ENCODE peak calls at places on chromosomes 3 and 15, in four cellular contexts. K, O, L and M are unnamed samples.

GRCh38 chr15:101028772-101029438 is 109.7 kb downstream of the LRRK1 start:
- DNase-seq in K (no peak), O (no peak), L (no peak), M (no peak)

GRCh38 chr3:124092811-124093210 is 100.9 kb upstream of the ROPN1 start:
- DNase-seq in K (no peak), O (no peak), L (no peak), M (no peak)

GRCh38 chr3:111605493-111605892 is 10.3 kb upstream of the ZBED2 start:
- DNase-seq in K (no peak), O (no peak), L (no peak), M (no peak)

GRCh38 chr15:68629519-68630204 is 50.9 kb downstream of the CORO2B start:
- DNase-seq in K (no peak), O (no peak), L (no peak), M (no peak)

GRCh38 chr3:193704431-193704830 is 111.4 kb downstream of the OPA1 start:
- DNase-seq in K (no peak), O (no peak), L (no peak), M (no peak)

GRCh38 chr15:63277893-63278505 is 594 bp downstream of the APH1B start:
- DNase-seq in K (no peak), O (no peak), L (no peak), M (no peak)

GRCh38 chr3:55474213-55474632 is 12.9 kb downstream of the WNT5A start:
- DNase-seq in K (no peak), O (no peak), L (no peak), M (no peak)

GRCh38 chr15:98438326-98438725 is 210.0 kb upstream of the IGF1R start:
- DNase-seq in K (no peak), O (no peak), L (no peak), M (no peak)

GRCh38 chr15:95948371-95948770 is 382.1 kb upstream of the NR2F2 start:
- DNase-seq in K (no peak), O (no peak), L (no peak), M (no peak)

GRCh38 chr3:51282931-51283330 is 102.2 kb upstream of the MANF start:
- DNase-seq in K (no peak), O (peak; percentile 2), L (no peak), M (no peak)

GRCh38 chr3:149971403-149972075 is 844 bp upstream of the PFN2 start:
- DNase-seq in K (no peak), O (no peak), L (peak; percentile 49), M (no peak)

GRCh38 chr15:64452988-64453688 is 7.2 kb upstream of the ZNF609 start:
- DNase-seq in K (no peak), O (no peak), L (no peak), M (no peak)

GRCh38 chr15:70597056-70597603 is 166.2 kb downstream of the UACA start:
- DNase-seq in K (no peak), O (no peak), L (no peak), M (peak; percentile 65)

GRCh38 chr3:66395635-66396034 is 105.2 kb downstream of the LRIG1 start:
- DNase-seq in K (no peak), O (no peak), L (no peak), M (no peak)

GRCh38 chr3:82054849-82055248 is 293.4 kb upstream of the GBE1 start:
- DNase-seq in K (no peak), O (no peak), L (no peak), M (no peak)

GRCh38 chr15:73908030-73908821 is 18.0 kb upstream of the LOXL1 start:
- DNase-seq in K (peak; percentile 86), O (no peak), L (peak; percentile 32), M (peak; percentile 91)

GRCh38 chr3:136984837-136985236 is 27.1 kb downstream of the IL20RB start:
- DNase-seq in K (no peak), O (peak; percentile 76), L (no peak), M (no peak)

GRCh38 chr3:168249539-168250414 is 154.1 kb upstream of the GOLIM4 start:
- DNase-seq in K (peak; percentile 89), O (peak; percentile 16), L (peak; percentile 36), M (peak; percentile 90)

GRCh38 chr15:51793521-51793920 is 35.9 kb upstream of the TMOD3 start:
- DNase-seq in K (no peak), O (no peak), L (no peak), M (no peak)

GRCh38 chr3:94299741-94300140 is 236.9 kb downstream of the NSUN3 start:
- DNase-seq in K (no peak), O (no peak), L (no peak), M (no peak)

GRCh38 chr3:114707225-114707860 is 413.5 kb downstream of the TIGIT start:
- DNase-seq in K (no peak), O (no peak), L (peak; percentile 28), M (no peak)

GRCh38 chr3:196621581-196621980 is 17.9 kb upstream of the NRROS start:
- DNase-seq in K (no peak), O (no peak), L (no peak), M (no peak)

GRCh38 chr15:61880079-61880478 is 180.2 kb downstream of the VPS13C start:
- DNase-seq in K (no peak), O (no peak), L (no peak), M (no peak)

GRCh38 chr15:45126535-45127158 is 3.0 kb downstream of the DUOXA1 start:
- DNase-seq in K (no peak), O (no peak), L (peak; percentile 36), M (peak; percentile 62)
- TF ChIP-seq CTCF in K (peak; percentile 60), O (peak; percentile 69), L (peak; percentile 78), M (peak; percentile 67)

GRCh38 chr3:151421956-151422355 is 37.4 kb upstream of the P2RY12 start:
- DNase-seq in K (no peak), O (no peak), L (no peak), M (no peak)
- TF ChIP-seq CTCF in K (no peak), O (no peak), L (peak; percentile 32), M (no peak)

DNA sequence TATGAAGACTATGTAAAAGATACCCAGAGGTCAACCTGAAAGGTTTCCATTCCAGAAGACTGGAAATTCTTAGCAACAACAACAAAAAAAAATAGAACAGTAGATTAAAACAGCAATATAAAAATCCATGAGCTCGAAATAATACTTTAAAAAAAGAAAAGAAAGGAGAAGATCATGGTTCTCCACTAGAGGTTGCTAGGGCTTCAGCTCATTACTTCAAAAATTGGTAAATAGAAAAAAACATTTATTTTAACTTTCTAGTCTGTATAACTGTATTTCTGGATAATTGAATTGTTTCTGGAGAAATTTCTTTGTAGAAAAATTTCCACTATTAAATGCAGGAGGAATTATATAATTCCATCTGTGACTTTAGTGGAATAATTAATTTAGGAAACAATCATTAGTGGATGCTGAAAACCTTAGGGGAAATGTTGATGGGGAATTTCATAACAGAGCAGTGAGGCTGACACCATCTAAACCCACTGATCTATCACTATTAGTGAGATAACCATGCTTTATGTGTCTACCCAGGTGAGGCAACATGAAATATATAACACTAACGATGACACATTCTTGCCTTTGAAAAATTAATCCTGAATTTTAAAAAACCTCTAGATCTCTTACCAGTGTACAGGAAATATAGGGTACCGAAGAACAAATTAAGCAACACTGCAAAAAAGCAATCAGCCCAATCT is 62.5 kb upstream of the SNRK start:
- DNase-seq in K (no peak), O (no peak), L (no peak), M (no peak)
- TF ChIP-seq CTCF in K (peak; percentile 40), O (peak; percentile 45), L (peak; percentile 22), M (no peak)

DNA sequence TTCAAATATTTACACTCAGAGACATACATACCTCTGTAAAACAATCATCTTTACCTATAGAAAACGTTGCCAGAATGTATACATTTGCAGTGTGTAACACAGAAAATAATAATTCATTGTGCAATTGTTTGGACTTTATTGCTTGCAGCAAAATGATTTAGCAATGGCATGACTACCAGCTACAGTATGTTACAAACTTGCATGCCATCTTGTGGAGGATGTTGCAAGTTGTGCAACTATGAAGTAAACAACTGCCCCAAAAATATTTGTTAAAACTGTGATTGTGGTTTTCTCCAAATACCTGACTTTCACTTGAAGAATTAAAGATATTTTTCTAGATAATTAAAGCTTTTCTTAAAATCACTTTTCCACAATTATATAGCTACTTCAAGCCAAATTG is 27.1 kb upstream of the C3orf49 start:
- DNase-seq in K (no peak), O (peak; percentile 61), L (no peak), M (peak; percentile 9)
- TF ChIP-seq CTCF in K (peak; percentile 61), O (peak; percentile 54), L (no peak), M (peak; percentile 35)

DNA sequence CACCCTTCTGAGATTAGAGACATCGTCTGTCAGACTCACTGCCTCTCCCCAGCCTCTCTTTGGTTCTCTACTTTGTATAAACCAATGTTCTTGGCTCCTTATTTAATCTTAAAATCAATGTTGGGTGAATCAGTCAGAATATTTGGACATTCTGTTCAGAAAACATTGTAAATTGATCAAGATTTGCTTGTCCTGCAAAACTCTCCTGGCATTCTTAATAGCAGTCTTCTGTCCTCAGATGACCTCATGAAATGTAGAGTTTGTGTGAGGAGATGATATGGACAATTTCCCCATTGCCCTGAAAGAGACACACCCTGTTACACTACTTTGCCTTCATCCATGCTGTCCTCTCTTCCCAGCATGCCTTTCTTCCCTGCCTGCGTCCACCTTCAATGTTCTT is 33.6 kb downstream of the CD200R1L start:
- DNase-seq in K (no peak), O (no peak), L (no peak), M (no peak)
- TF ChIP-seq CTCF in K (no peak), O (no peak), L (no peak), M (no peak)

DNA sequence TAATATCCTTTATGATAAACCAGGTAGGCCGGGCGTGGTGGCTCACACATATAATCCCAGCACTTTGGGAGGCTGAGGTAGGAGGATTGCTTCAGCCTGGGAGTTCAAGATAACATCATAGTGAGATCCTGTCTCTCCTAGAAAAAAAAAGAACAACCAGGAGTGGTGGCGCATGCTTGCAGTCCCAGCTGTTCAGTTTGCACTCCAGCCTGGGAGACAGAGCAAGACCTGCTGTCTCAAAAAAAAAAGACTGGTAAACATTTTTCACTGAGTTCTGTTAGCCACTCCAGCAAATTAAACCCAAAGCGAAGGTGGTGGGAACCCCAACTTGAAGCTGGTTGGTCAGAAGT is 9.6 kb upstream of the IRAK2 start:
- DNase-seq in K (no peak), O (no peak), L (no peak), M (no peak)
- TF ChIP-seq CTCF in K (no peak), O (no peak), L (no peak), M (no peak)

GRCh38 chr3:171101982-171102610 is 75.6 kb upstream of the SLC2A2 start:
- DNase-seq in K (no peak), O (no peak), L (no peak), M (no peak)

GRCh38 chr3:171103185-171103584 is 76.7 kb upstream of the SLC2A2 start:
- DNase-seq in K (no peak), O (no peak), L (no peak), M (no peak)

GRCh38 chr3:171095063-171095462 is 68.5 kb upstream of the SLC2A2 start:
- DNase-seq in K (no peak), O (no peak), L (no peak), M (no peak)

GRCh38 chr3:171094411-171094810 is 67.9 kb upstream of the SLC2A2 start:
- DNase-seq in K (no peak), O (no peak), L (no peak), M (no peak)

DNA sequence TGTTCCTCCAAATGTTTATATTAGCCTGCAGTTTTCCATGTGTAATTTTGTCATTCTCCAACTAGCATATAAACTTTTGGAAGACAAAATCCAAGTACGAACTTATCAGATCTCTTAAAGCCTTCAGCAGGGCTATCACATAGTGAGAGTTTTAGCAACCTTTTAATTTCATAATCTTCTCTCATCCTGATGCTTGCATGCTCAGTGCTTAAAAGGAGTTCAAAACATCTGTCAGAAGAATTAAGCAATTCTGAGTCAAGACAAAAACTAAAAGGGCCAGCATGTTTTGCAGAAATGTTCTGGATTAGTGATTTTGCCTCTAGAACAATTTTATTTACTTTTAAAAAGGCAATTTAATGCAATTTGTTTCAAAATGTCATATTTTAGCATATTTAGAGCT is 73.4 kb upstream of the SLC2A2 start:
- DNase-seq in K (no peak), O (no peak), L (no peak), M (no peak)
- TF ChIP-seq CTCF in K (no peak), O (no peak), L (no peak), M (no peak)